ENCODE peak calls at places on chromosomes 11 and 22, in five cellular contexts. One of them, this sample, is unnamed.

GRCh38 chr22:32830473-32830872 is 29.0 kb downstream of the TIMP3 start:
- DNase-seq in AG09309: no peak
- DNase-seq in progenitor cell of endocrine pancreas: no peak
- DNase-seq in H9: peak
- DNase-seq in fibroblast of pulmonary artery: no peak
- DNase-seq in this sample: no peak

GRCh38 chr11:134691985-134692384 is 279.9 kb upstream of the B3GAT1 start:
- DNase-seq in AG09309: no peak
- DNase-seq in progenitor cell of endocrine pancreas: no peak
- DNase-seq in fibroblast of pulmonary artery: peak
- DNase-seq in H9: no peak
- DNase-seq in this sample: no peak

GRCh38 chr11:67351275-67352005 is 1.9 kb downstream of the POLD4 start:
- DNase-seq in progenitor cell of endocrine pancreas: no peak
- DNase-seq in fibroblast of pulmonary artery: peak
- DNase-seq in H9: peak
- DNase-seq in AG09309: no peak
- DNase-seq in this sample: peak

GRCh38 chr11:119067371-119068222 is at the start of gene VPS11:
- DNase-seq in fibroblast of pulmonary artery: peak
- DNase-seq in progenitor cell of endocrine pancreas: peak
- DNase-seq in AG09309: peak
- DNase-seq in H9: peak
- DNase-seq in this sample: peak

GRCh38 chr22:49718396-49718795 is 109.3 kb downstream of the BRD1 start:
- DNase-seq in fibroblast of pulmonary artery: no peak
- DNase-seq in progenitor cell of endocrine pancreas: no peak
- DNase-seq in H9: no peak
- DNase-seq in AG09309: no peak
- DNase-seq in this sample: no peak

GRCh38 chr11:119026970-119027369 is 3.7 kb downstream of the SLC37A4 start:
- DNase-seq in H9: no peak
- DNase-seq in progenitor cell of endocrine pancreas: no peak
- DNase-seq in fibroblast of pulmonary artery: no peak
- DNase-seq in AG09309: no peak
- DNase-seq in this sample: no peak

GRCh38 chr22:37283393-37283937 is 1.2 kb downstream of the CYTH4 start:
- DNase-seq in H9: no peak
- DNase-seq in AG09309: no peak
- DNase-seq in fibroblast of pulmonary artery: no peak
- DNase-seq in progenitor cell of endocrine pancreas: no peak
- DNase-seq in this sample: peak

GRCh38 chr11:70029831-70030811 is 48.0 kb upstream of the ANO1 start:
- DNase-seq in fibroblast of pulmonary artery: no peak
- DNase-seq in AG09309: no peak
- DNase-seq in H9: peak
- DNase-seq in progenitor cell of endocrine pancreas: no peak
- DNase-seq in this sample: no peak

GRCh38 chr11:45885921-45886721 is 670 bp downstream of the MAPK8IP1 start:
- DNase-seq in AG09309: no peak
- DNase-seq in progenitor cell of endocrine pancreas: no peak
- DNase-seq in fibroblast of pulmonary artery: no peak
- DNase-seq in H9: peak
- DNase-seq in this sample: no peak

GRCh38 chr11:24496728-24497396 is at the start of gene LUZP2:
- DNase-seq in AG09309: no peak
- DNase-seq in progenitor cell of endocrine pancreas: peak
- DNase-seq in H9: peak
- DNase-seq in fibroblast of pulmonary artery: peak
- DNase-seq in this sample: no peak

GRCh38 chr11:8092587-8093424 is 11.8 kb downstream of the TUB start:
- DNase-seq in progenitor cell of endocrine pancreas: no peak
- DNase-seq in AG09309: no peak
- DNase-seq in H9: peak
- DNase-seq in fibroblast of pulmonary artery: peak
- DNase-seq in this sample: no peak

GRCh38 chr11:65224939-65225283 is 36.9 kb upstream of the POLA2 start:
- DNase-seq in progenitor cell of endocrine pancreas: no peak
- DNase-seq in fibroblast of pulmonary artery: peak
- DNase-seq in H9: peak
- DNase-seq in AG09309: peak
- DNase-seq in this sample: no peak

GRCh38 chr22:38927033-38927789 is 30.2 kb upstream of the APOBEC3A start:
- DNase-seq in AG09309: no peak
- DNase-seq in H9: peak
- DNase-seq in fibroblast of pulmonary artery: peak
- DNase-seq in progenitor cell of endocrine pancreas: peak
- DNase-seq in this sample: peak

GRCh38 chr11:126969865-126970479 is 30.6 kb downstream of the KIRREL3 start:
- DNase-seq in progenitor cell of endocrine pancreas: no peak
- DNase-seq in fibroblast of pulmonary artery: peak
- DNase-seq in AG09309: no peak
- DNase-seq in H9: peak
- DNase-seq in this sample: no peak

GRCh38 chr11:46335858-46336600 is 11.2 kb upstream of the DGKZ start:
- DNase-seq in H9: no peak
- DNase-seq in fibroblast of pulmonary artery: no peak
- DNase-seq in progenitor cell of endocrine pancreas: no peak
- DNase-seq in AG09309: no peak
- DNase-seq in this sample: no peak

GRCh38 chr11:106983251-106983650 is 35.0 kb downstream of the GUCY1A2 start:
- DNase-seq in H9: no peak
- DNase-seq in AG09309: no peak
- DNase-seq in progenitor cell of endocrine pancreas: no peak
- DNase-seq in fibroblast of pulmonary artery: no peak
- DNase-seq in this sample: no peak

GRCh38 chr11:95767498-95767897 is 22.1 kb downstream of the FAM76B start:
- DNase-seq in H9: no peak
- DNase-seq in fibroblast of pulmonary artery: peak
- DNase-seq in AG09309: peak
- DNase-seq in progenitor cell of endocrine pancreas: no peak
- DNase-seq in this sample: no peak

GRCh38 chr22:50305658-50306566 is 1.5 kb downstream of the PLXNB2 start:
- DNase-seq in fibroblast of pulmonary artery: peak
- DNase-seq in progenitor cell of endocrine pancreas: no peak
- DNase-seq in H9: no peak
- DNase-seq in AG09309: peak
- DNase-seq in this sample: peak

GRCh38 chr11:110026823-110027626 is 66.2 kb upstream of the ZC3H12C start:
- DNase-seq in fibroblast of pulmonary artery: no peak
- DNase-seq in H9: no peak
- DNase-seq in progenitor cell of endocrine pancreas: no peak
- DNase-seq in AG09309: no peak
- DNase-seq in this sample: peak

GRCh38 chr11:87359401-87359800 is 321.7 kb downstream of the TMEM135 start:
- DNase-seq in fibroblast of pulmonary artery: no peak
- DNase-seq in H9: no peak
- DNase-seq in progenitor cell of endocrine pancreas: no peak
- DNase-seq in AG09309: no peak
- DNase-seq in this sample: no peak

GRCh38 chr11:40998888-40999287 is 460.6 kb downstream of the LRRC4C start:
- DNase-seq in progenitor cell of endocrine pancreas: no peak
- DNase-seq in fibroblast of pulmonary artery: no peak
- DNase-seq in AG09309: no peak
- DNase-seq in H9: no peak
- DNase-seq in this sample: no peak

GRCh38 chr22:28742562-28742962 is 723 bp downstream of the HSCB start:
- DNase-seq in AG09309: no peak
- DNase-seq in fibroblast of pulmonary artery: no peak
- DNase-seq in progenitor cell of endocrine pancreas: no peak
- DNase-seq in H9: no peak
- DNase-seq in this sample: no peak

GRCh38 chr11:62850911-62851806 is 11.8 kb upstream of the WDR74 start:
- DNase-seq in H9: peak
- DNase-seq in progenitor cell of endocrine pancreas: no peak
- DNase-seq in fibroblast of pulmonary artery: no peak
- DNase-seq in AG09309: no peak
- DNase-seq in this sample: no peak

GRCh38 chr22:21624120-21624879 is 5.5 kb downstream of the YDJC start:
- DNase-seq in AG09309: no peak
- DNase-seq in fibroblast of pulmonary artery: peak
- DNase-seq in progenitor cell of endocrine pancreas: no peak
- DNase-seq in H9: peak
- DNase-seq in this sample: no peak

GRCh38 chr11:111422494-111423249 is 43.6 kb upstream of the POU2AF1 start:
- DNase-seq in progenitor cell of endocrine pancreas: peak
- DNase-seq in fibroblast of pulmonary artery: peak
- DNase-seq in AG09309: no peak
- DNase-seq in H9: peak
- DNase-seq in this sample: no peak

GRCh38 chr11:73019996-73020395 is 122.1 kb downstream of the FCHSD2 start:
- DNase-seq in H9: no peak
- DNase-seq in progenitor cell of endocrine pancreas: no peak
- DNase-seq in AG09309: no peak
- DNase-seq in fibroblast of pulmonary artery: no peak
- DNase-seq in this sample: no peak

GRCh38 chr11:83971063-83971462 is 684.9 kb upstream of the CCDC90B start:
- DNase-seq in fibroblast of pulmonary artery: peak
- DNase-seq in progenitor cell of endocrine pancreas: no peak
- DNase-seq in H9: no peak
- DNase-seq in AG09309: no peak
- DNase-seq in this sample: no peak

GRCh38 chr11:45405916-45406670 is 120.0 kb upstream of the SYT13 start:
- DNase-seq in fibroblast of pulmonary artery: peak
- DNase-seq in H9: no peak
- DNase-seq in progenitor cell of endocrine pancreas: no peak
- DNase-seq in AG09309: no peak
- DNase-seq in this sample: no peak

GRCh38 chr22:48679656-48680555 is 1147.8 kb downstream of the BRD1 start:
- DNase-seq in H9: no peak
- DNase-seq in AG09309: no peak
- DNase-seq in progenitor cell of endocrine pancreas: no peak
- DNase-seq in fibroblast of pulmonary artery: no peak
- DNase-seq in this sample: no peak

GRCh38 chr11:1557904-1558831 is 13.9 kb downstream of the DUSP8 start:
- DNase-seq in progenitor cell of endocrine pancreas: no peak
- DNase-seq in H9: peak
- DNase-seq in fibroblast of pulmonary artery: peak
- DNase-seq in AG09309: peak
- DNase-seq in this sample: no peak

GRCh38 chr11:118434553-118435232 is 1.6 kb upstream of the KMT2A start:
- DNase-seq in AG09309: no peak
- DNase-seq in fibroblast of pulmonary artery: peak
- DNase-seq in H9: peak
- DNase-seq in progenitor cell of endocrine pancreas: peak
- DNase-seq in this sample: no peak

GRCh38 chr11:121557348-121557747 is 104.6 kb upstream of the SORL1-AS1 start:
- DNase-seq in H9: no peak
- DNase-seq in AG09309: no peak
- DNase-seq in fibroblast of pulmonary artery: no peak
- DNase-seq in progenitor cell of endocrine pancreas: no peak
- DNase-seq in this sample: no peak

GRCh38 chr11:67015048-67015447 is 7.9 kb upstream of the SYT12 start:
- DNase-seq in fibroblast of pulmonary artery: no peak
- DNase-seq in H9: no peak
- DNase-seq in AG09309: no peak
- DNase-seq in progenitor cell of endocrine pancreas: no peak
- DNase-seq in this sample: no peak

GRCh38 chr22:43848366-43849171 is 13.7 kb downstream of the SULT4A1 start:
- DNase-seq in fibroblast of pulmonary artery: peak
- DNase-seq in H9: peak
- DNase-seq in progenitor cell of endocrine pancreas: no peak
- DNase-seq in AG09309: no peak
- DNase-seq in this sample: peak
- TF ChIP-seq CTCF in fibroblast of pulmonary artery: peak
- TF ChIP-seq CTCF in H9: peak
- TF ChIP-seq CTCF in progenitor cell of endocrine pancreas: peak
- TF ChIP-seq CTCF in AG09309: peak
- TF ChIP-seq CTCF in this sample: no peak

DNA sequence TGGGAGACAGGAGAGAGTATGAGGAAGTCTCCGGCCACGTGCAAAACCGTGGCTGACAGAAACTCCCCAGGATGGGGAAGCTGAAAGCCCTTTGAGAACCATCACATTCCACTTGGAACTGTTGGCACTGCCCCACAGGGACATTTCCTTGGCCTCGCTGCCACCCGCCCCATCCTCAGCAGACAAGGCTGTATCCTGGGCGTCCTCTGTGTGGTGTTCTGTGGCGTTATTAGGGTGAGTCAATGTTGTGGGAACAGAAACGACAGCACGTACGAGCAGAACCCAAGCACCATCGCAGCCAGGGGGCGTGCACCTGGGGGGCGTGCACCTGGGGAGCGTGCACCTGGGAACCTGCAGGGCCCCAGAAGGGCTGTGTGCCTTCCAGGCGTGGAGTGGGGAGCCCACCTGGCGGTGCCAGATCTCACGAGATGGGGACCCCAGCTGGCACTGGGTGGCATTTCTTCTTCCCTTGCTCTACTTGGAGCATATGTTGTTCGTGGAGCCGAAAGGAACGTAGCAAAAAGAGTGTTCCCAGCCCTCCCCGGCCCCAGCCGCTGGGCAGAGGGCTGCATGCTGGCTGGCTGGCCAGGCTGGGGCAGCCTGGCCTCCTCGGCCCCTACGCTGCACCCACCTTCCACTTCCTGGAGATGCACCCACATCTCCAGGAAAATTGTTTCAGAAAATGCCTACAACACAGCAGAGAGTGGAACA is 35.4 kb downstream of the NFAM1 start:
- DNase-seq in progenitor cell of endocrine pancreas: no peak
- DNase-seq in fibroblast of pulmonary artery: no peak
- DNase-seq in AG09309: no peak
- DNase-seq in H9: no peak
- DNase-seq in this sample: peak
- TF ChIP-seq CTCF in progenitor cell of endocrine pancreas: no peak
- TF ChIP-seq CTCF in fibroblast of pulmonary artery: no peak
- TF ChIP-seq CTCF in AG09309: no peak
- TF ChIP-seq CTCF in H9: peak
- TF ChIP-seq CTCF in this sample: peak

GRCh38 chr11:33670250-33671011 is 30.2 kb downstream of the C11orf91 start:
- DNase-seq in progenitor cell of endocrine pancreas: no peak
- DNase-seq in H9: no peak
- DNase-seq in fibroblast of pulmonary artery: peak
- DNase-seq in AG09309: no peak
- DNase-seq in this sample: no peak
- TF ChIP-seq CTCF in progenitor cell of endocrine pancreas: no peak
- TF ChIP-seq CTCF in H9: no peak
- TF ChIP-seq CTCF in fibroblast of pulmonary artery: no peak
- TF ChIP-seq CTCF in AG09309: no peak
- TF ChIP-seq CTCF in this sample: no peak

GRCh38 chr11:132332521-132332920 is 962.1 kb downstream of the NTM start:
- DNase-seq in fibroblast of pulmonary artery: no peak
- DNase-seq in H9: peak
- DNase-seq in progenitor cell of endocrine pancreas: no peak
- DNase-seq in AG09309: no peak
- DNase-seq in this sample: no peak

GRCh38 chr11:132337819-132338416 is 967.5 kb downstream of the NTM start:
- DNase-seq in fibroblast of pulmonary artery: no peak
- DNase-seq in H9: no peak
- DNase-seq in progenitor cell of endocrine pancreas: no peak
- DNase-seq in AG09309: no peak
- DNase-seq in this sample: no peak

GRCh38 chr11:132335311-132335710 is 964.9 kb downstream of the NTM start:
- DNase-seq in H9: no peak
- DNase-seq in progenitor cell of endocrine pancreas: no peak
- DNase-seq in fibroblast of pulmonary artery: no peak
- DNase-seq in AG09309: no peak
- DNase-seq in this sample: no peak

GRCh38 chr11:132334769-132335280 is 964.4 kb downstream of the NTM start:
- DNase-seq in AG09309: no peak
- DNase-seq in H9: no peak
- DNase-seq in progenitor cell of endocrine pancreas: no peak
- DNase-seq in fibroblast of pulmonary artery: no peak
- DNase-seq in this sample: no peak

GRCh38 chr11:132336781-132337535 is 966.5 kb downstream of the NTM start:
- DNase-seq in H9: no peak
- DNase-seq in fibroblast of pulmonary artery: no peak
- DNase-seq in progenitor cell of endocrine pancreas: no peak
- DNase-seq in AG09309: no peak
- DNase-seq in this sample: no peak
- TF ChIP-seq CTCF in H9: no peak
- TF ChIP-seq CTCF in fibroblast of pulmonary artery: no peak
- TF ChIP-seq CTCF in progenitor cell of endocrine pancreas: no peak
- TF ChIP-seq CTCF in AG09309: no peak
- TF ChIP-seq CTCF in this sample: no peak